ENCODE peak calls at places on chromosomes 4 and X, in nine cellular contexts. L is nephron progenitor cell, G is ovary, P is GM10248, R is cardiac fibroblast, N is choroid plexus epithelial cell, U is lower lobe of right lung, Y is kidney epithelial cell, A is MM.1S. B is an unnamed sample.

GRCh38 chr4:144709159-144709558 is 63.2 kb downstream of the HHIP start:
- DNase-seq in P (no peak), L (no peak), G (no peak), A (no peak), U (no peak), R (peak), N (peak), Y (peak), B (no peak)

GRCh38 chr4:151777471-151777870 is 16.7 kb upstream of the GATB start:
- DNase-seq in Y (no peak), U (no peak), A (no peak), L (no peak), N (no peak), G (no peak), R (no peak), P (no peak), B (no peak)

GRCh38 chr4:29948858-29949257 is 771.3 kb upstream of the PCDH7 start:
- DNase-seq in R (no peak), G (no peak), P (no peak), A (no peak), U (no peak), Y (no peak), L (no peak), N (no peak), B (no peak)

GRCh38 chr4:180767330-180767729 is 1475.9 kb upstream of the TENM3 start:
- DNase-seq in P (no peak), U (no peak), N (no peak), A (no peak), L (peak), Y (no peak), R (no peak), G (no peak), B (no peak)

GRCh38 chrX:24858004-24858746 is 157.6 kb downstream of the ARX start:
- DNase-seq in L (no peak), G (no peak), N (peak), Y (no peak), R (peak), A (no peak), U (no peak), P (no peak), B (no peak)

GRCh38 chr4:182235016-182235415 is 8.2 kb upstream of the TENM3 start:
- DNase-seq in L (no peak), U (no peak), Y (no peak), N (no peak), A (no peak), G (no peak), R (no peak), P (no peak), B (no peak)

GRCh38 chrX:119728487-119728886 is 29.9 kb upstream of the SOWAHD start:
- DNase-seq in Y (no peak), A (no peak), U (no peak), N (no peak), G (no peak), P (no peak), R (no peak), L (no peak), B (peak)

GRCh38 chrX:46125139-46125538 is 420.1 kb downstream of the ZNF674 start:
- DNase-seq in N (peak), L (no peak), P (no peak), U (no peak), R (no peak), A (peak), G (no peak), Y (no peak), B (no peak)

GRCh38 chrX:54357414-54358377 is at the start of gene WNK3:
- DNase-seq in P (peak), G (peak), N (peak), R (peak), U (peak), A (no peak), Y (peak), L (peak), B (no peak)

GRCh38 chrX:123665197-123665596 is 67.7 kb downstream of the THOC2 start:
- DNase-seq in R (peak), G (no peak), U (no peak), L (no peak), A (no peak), P (no peak), N (peak), Y (peak), B (no peak)

GRCh38 chr4:98448923-98449322 is 187.7 kb downstream of the RAP1GDS1 start:
- DNase-seq in L (no peak), A (peak), G (no peak), Y (no peak), U (no peak), R (no peak), P (no peak), N (no peak), B (peak)

GRCh38 chr4:52883707-52884669 is 21.9 kb downstream of the RASL11B start:
- DNase-seq in L (no peak), A (no peak), R (no peak), N (no peak), P (no peak), G (no peak), U (no peak), Y (no peak), B (no peak)

GRCh38 chrX:48509245-48509590 is 426 bp downstream of the PORCN start:
- DNase-seq in A (no peak), U (no peak), R (no peak), N (no peak), L (no peak), G (no peak), Y (no peak), P (no peak), B (no peak)

GRCh38 chr4:86895692-86896488 is 3.7 kb upstream of the C4orf36 start:
- DNase-seq in P (peak), Y (peak), U (no peak), G (no peak), A (peak), L (peak), R (peak), N (peak), B (peak)

GRCh38 chrX:101429934-101430333 is 21.9 kb downstream of the HNRNPH2 start:
- DNase-seq in P (no peak), G (no peak), N (peak), L (no peak), R (peak), U (no peak), Y (no peak), A (no peak), B (no peak)

GRCh38 chr4:65670331-65671031 is at the start of gene EPHA5:
- DNase-seq in P (peak), G (peak), Y (peak), R (peak), A (peak), U (peak), L (peak), N (peak), B (no peak)

GRCh38 chr4:165294907-165295306 is 32.6 kb upstream of the MSMO1 start:
- DNase-seq in Y (no peak), U (no peak), P (peak), L (peak), G (no peak), R (no peak), N (no peak), A (no peak), B (peak)

GRCh38 chrX:40262641-40263560 is 165.1 kb upstream of the BCOR start:
- DNase-seq in Y (peak), P (no peak), U (no peak), G (peak), R (peak), L (no peak), A (no peak), N (peak), B (no peak)

GRCh38 chrX:30887721-30888120 is 1.3 kb downstream of the TAB3 start:
- DNase-seq in U (no peak), N (no peak), P (no peak), Y (no peak), A (no peak), L (no peak), G (no peak), R (no peak), B (no peak)

GRCh38 chrX:31443654-31444053 is 371.8 kb upstream of the FTHL17 start:
- DNase-seq in Y (no peak), U (no peak), N (no peak), R (no peak), P (no peak), L (no peak), A (no peak), G (no peak), B (no peak)

GRCh38 chr4:16496501-16496900 is 270.2 kb upstream of the TAPT1 start:
- DNase-seq in G (no peak), N (peak), L (no peak), Y (peak), R (peak), A (no peak), U (no peak), P (no peak), B (no peak)

GRCh38 chrX:41014776-41015175 is 70.5 kb upstream of the USP9X start:
- DNase-seq in N (no peak), P (no peak), U (no peak), Y (no peak), G (no peak), A (no peak), L (no peak), R (peak), B (no peak)

GRCh38 chrX:154804564-154804956 is 725 bp downstream of the MPP1 start:
- DNase-seq in L (no peak), N (no peak), G (no peak), R (no peak), U (no peak), A (no peak), P (no peak), Y (no peak), B (no peak)

GRCh38 chr4:174318829-174319764 is 35.4 kb downstream of the CEP44 start:
- DNase-seq in R (peak), N (peak), U (no peak), A (peak), Y (no peak), L (no peak), P (peak), G (no peak), B (peak)

GRCh38 chr4:99564921-99565320 is 1.1 kb upstream of the TRMT10A start:
- DNase-seq in P (no peak), R (no peak), U (no peak), Y (no peak), N (no peak), G (no peak), L (no peak), A (no peak), B (no peak)

GRCh38 chrX:106802388-106803275 is at the start of gene TBC1D8B:
- DNase-seq in A (peak), Y (peak), L (peak), G (peak), N (peak), P (peak), R (peak), U (peak), B (peak)

GRCh38 chr4:183241322-183241640 is 78.8 kb downstream of the CLDN22 start:
- DNase-seq in P (no peak), L (no peak), Y (no peak), U (no peak), N (peak), G (no peak), R (peak), A (no peak), B (no peak)

GRCh38 chr4:7042697-7043464 is at the start of gene TADA2B:
- DNase-seq in L (peak), R (peak), N (peak), U (peak), A (peak), Y (peak), P (peak), G (peak), B (peak)
- TF ChIP-seq CTCF in L (no peak), R (peak), N (no peak), U (no peak), A (no peak), Y (no peak), P (peak), G (no peak), B (peak)

GRCh38 chr4:1285151-1285789 is 4.4 kb upstream of the MAEA start:
- DNase-seq in Y (no peak), R (no peak), P (no peak), N (no peak), U (no peak), G (no peak), A (no peak), L (no peak), B (no peak)

GRCh38 chr4:1288786-1289185 is 905 bp upstream of the MAEA start:
- DNase-seq in R (no peak), N (no peak), P (no peak), A (no peak), L (no peak), Y (no peak), G (no peak), U (no peak), B (no peak)

GRCh38 chr4:1283711-1284110 is 6.0 kb upstream of the MAEA start:
- DNase-seq in G (no peak), A (no peak), R (no peak), N (no peak), P (no peak), L (no peak), U (no peak), Y (no peak), B (no peak)

GRCh38 chr4:1289232-1290164 is at the start of gene MAEA:
- DNase-seq in N (peak), Y (peak), R (peak), P (peak), U (peak), L (peak), A (peak), G (peak), B (peak)

GRCh38 chr4:1285790-1286553 is 3.7 kb upstream of the MAEA start:
- DNase-seq in U (no peak), A (peak), R (peak), P (no peak), G (no peak), Y (no peak), L (no peak), N (no peak), B (peak)
- TF ChIP-seq CTCF in U (peak), A (peak), R (no peak), P (no peak), G (no peak), Y (no peak), L (no peak), N (no peak), B (peak)

DNA sequence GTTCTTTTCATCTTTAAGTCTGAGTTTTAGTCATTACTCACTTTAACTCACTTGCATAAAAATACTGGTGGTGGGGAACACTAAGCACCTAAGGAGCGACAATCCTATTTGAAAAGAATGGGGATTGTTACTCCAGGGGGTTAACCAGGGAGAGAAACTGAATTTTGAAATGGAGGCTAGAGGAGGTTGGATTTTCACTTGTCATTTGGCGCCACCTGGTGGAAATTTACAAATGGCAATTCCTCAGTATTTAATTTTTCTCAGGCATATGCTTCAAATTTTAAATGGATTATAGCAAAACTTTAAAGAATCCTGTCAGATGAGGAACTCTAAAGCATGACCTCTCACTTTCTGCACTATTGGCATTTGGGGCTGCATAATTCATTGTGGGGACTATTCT is 2.7 kb upstream of the GEMIN8 start:
- DNase-seq in R (peak), L (peak), N (peak), Y (no peak), A (peak), G (peak), U (no peak), P (no peak), B (peak)
- TF ChIP-seq CTCF in R (peak), L (peak), N (peak), Y (peak), A (peak), G (peak), U (peak), P (peak), B (peak)

DNA sequence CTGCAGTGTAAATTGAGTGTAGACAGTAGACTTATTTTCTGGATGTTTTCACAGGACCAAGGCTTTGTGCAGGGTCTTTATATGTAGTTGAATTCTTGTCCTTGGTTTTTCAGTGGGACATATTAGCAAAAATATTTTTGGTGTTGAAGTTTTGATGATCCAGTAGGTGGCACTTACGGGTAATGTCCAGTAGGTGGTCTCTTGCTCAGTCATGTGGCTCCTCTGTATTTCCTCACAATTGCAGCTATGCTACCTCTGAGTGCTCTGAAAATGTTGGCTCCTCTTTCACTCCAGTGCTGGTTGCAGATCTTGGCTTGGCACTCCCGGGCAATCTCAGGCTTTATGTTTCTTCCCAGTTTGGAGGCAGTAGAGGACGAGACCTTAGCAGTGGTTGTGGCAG is 419.8 kb upstream of the AMOT start:
- DNase-seq in R (peak), U (no peak), N (no peak), A (peak), G (no peak), Y (no peak), L (no peak), P (no peak), B (no peak)
- TF ChIP-seq CTCF in R (peak), U (no peak), N (no peak), A (peak), G (no peak), Y (peak), L (peak), P (no peak), B (peak)

DNA sequence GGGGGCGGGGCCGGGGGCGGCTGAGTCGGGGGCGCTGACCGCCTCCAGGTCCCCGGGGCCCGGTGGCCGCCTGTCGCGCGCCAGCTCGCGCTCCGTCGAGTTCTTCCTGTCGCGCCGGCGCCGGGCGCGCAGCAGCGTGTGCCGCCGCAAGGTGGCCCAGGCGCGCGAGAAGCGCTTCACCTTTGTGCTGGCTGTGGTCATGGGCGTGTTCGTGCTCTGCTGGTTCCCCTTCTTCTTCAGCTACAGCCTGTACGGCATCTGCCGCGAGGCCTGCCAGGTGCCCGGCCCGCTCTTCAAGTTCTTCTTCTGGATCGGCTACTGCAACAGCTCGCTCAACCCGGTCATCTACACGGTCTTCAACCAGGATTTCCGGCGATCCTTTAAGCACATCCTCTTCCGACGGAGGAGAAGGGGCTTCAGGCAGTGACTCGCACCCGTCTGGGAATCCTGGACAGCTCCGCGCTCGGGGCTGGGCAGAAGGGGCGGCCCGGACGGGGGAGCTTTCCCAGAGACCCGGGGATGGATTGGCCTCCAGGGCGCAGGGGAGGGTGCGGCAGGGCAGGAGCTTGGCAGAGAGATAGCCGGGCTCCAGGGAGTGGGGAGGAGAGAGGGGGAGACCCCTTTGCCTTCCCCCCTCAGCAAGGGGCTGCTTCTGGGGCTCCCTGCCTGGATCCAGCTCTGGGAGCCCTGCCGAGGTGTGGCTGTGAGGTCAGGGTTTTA is 1.5 kb downstream of the ADRA2C start:
- DNase-seq in L (peak), R (peak), N (peak), G (no peak), A (no peak), U (no peak), Y (no peak), P (no peak), B (no peak)
- TF ChIP-seq CTCF in L (peak), R (no peak), N (no peak), G (no peak), A (no peak), U (no peak), Y (no peak), P (no peak), B (no peak)

B was measured in OCI-LY7.